ENCODE peak calls at places on chromosome 9, in seven cellular contexts. One of them, this sample, is unnamed.
A peak's percentile ranks its signal among the peaks of the same experiment; 100 is the strongest.

GRCh38 chr9:4299006-4299795 is 667 bp downstream of the GLIS3 start:
- ATAC-seq in A549: peak; percentile 6
- ATAC-seq in right lobe of liver: peak; percentile 3
- ATAC-seq in heart left ventricle: peak; percentile 3
- ATAC-seq in body of pancreas: peak; percentile 5
- ATAC-seq in HCT116: peak; percentile 8
- ATAC-seq in HepG2: peak; percentile 15
- ATAC-seq in this sample: no peak

GRCh38 chr9:7094052-7094451 is 336.3 kb downstream of the KDM4C start:
- ATAC-seq in heart left ventricle: peak; percentile 55
- ATAC-seq in HCT116: peak; percentile 75
- ATAC-seq in A549: peak; percentile 83
- ATAC-seq in HepG2: peak; percentile 85
- ATAC-seq in body of pancreas: no peak
- ATAC-seq in right lobe of liver: no peak
- ATAC-seq in this sample: no peak

GRCh38 chr9:90025816-90026215 is 421.0 kb downstream of the GADD45G start:
- ATAC-seq in A549: peak; percentile 89
- ATAC-seq in HepG2: no peak
- ATAC-seq in right lobe of liver: no peak
- ATAC-seq in heart left ventricle: no peak
- ATAC-seq in body of pancreas: no peak
- ATAC-seq in HCT116: no peak
- ATAC-seq in this sample: no peak

GRCh38 chr9:6501526-6502210 is 88.7 kb downstream of the UHRF2 start:
- ATAC-seq in right lobe of liver: peak; percentile 97
- ATAC-seq in HCT116: no peak
- ATAC-seq in A549: no peak
- ATAC-seq in HepG2: no peak
- ATAC-seq in heart left ventricle: no peak
- ATAC-seq in body of pancreas: no peak
- ATAC-seq in this sample: no peak

GRCh38 chr9:89036383-89036782 is 45.1 kb downstream of the S1PR3 start:
- ATAC-seq in body of pancreas: no peak
- ATAC-seq in A549: no peak
- ATAC-seq in right lobe of liver: no peak
- ATAC-seq in HepG2: no peak
- ATAC-seq in heart left ventricle: peak; percentile 19
- ATAC-seq in HCT116: no peak
- ATAC-seq in this sample: no peak

GRCh38 chr9:84642618-84643017 is 26.9 kb upstream of the NTRK2 start:
- ATAC-seq in A549: no peak
- ATAC-seq in heart left ventricle: no peak
- ATAC-seq in body of pancreas: no peak
- ATAC-seq in HCT116: no peak
- ATAC-seq in HepG2: no peak
- ATAC-seq in right lobe of liver: no peak
- ATAC-seq in this sample: no peak

GRCh38 chr9:91222457-91222856 is 139.3 kb downstream of the AUH start:
- ATAC-seq in body of pancreas: no peak
- ATAC-seq in HepG2: no peak
- ATAC-seq in heart left ventricle: peak; percentile 71
- ATAC-seq in right lobe of liver: no peak
- ATAC-seq in HCT116: no peak
- ATAC-seq in A549: no peak
- ATAC-seq in this sample: no peak

GRCh38 chr9:31168161-31168560 is 1216.3 kb upstream of the ACO1 start:
- ATAC-seq in heart left ventricle: no peak
- ATAC-seq in HCT116: no peak
- ATAC-seq in A549: no peak
- ATAC-seq in right lobe of liver: no peak
- ATAC-seq in body of pancreas: no peak
- ATAC-seq in HepG2: no peak
- ATAC-seq in this sample: no peak

GRCh38 chr9:27413507-27414214 is 110.4 kb upstream of the IFNK start:
- ATAC-seq in HepG2: no peak
- ATAC-seq in HCT116: no peak
- ATAC-seq in heart left ventricle: no peak
- ATAC-seq in body of pancreas: peak; percentile 24
- ATAC-seq in A549: no peak
- ATAC-seq in right lobe of liver: peak; percentile 71
- ATAC-seq in this sample: peak; percentile 62

GRCh38 chr9:36985769-36986547 is 48.1 kb downstream of the PAX5 start:
- ATAC-seq in HCT116: no peak
- ATAC-seq in right lobe of liver: no peak
- ATAC-seq in heart left ventricle: no peak
- ATAC-seq in A549: no peak
- ATAC-seq in body of pancreas: no peak
- ATAC-seq in HepG2: no peak
- ATAC-seq in this sample: no peak

GRCh38 chr9:13267743-13268142 is 11.7 kb downstream of the MPDZ start:
- ATAC-seq in A549: peak; percentile 58
- ATAC-seq in right lobe of liver: peak; percentile 85
- ATAC-seq in heart left ventricle: peak; percentile 46
- ATAC-seq in HCT116: no peak
- ATAC-seq in body of pancreas: no peak
- ATAC-seq in HepG2: no peak
- ATAC-seq in this sample: no peak

GRCh38 chr9:107989544-107989943 is 500.0 kb upstream of the KLF4 start:
- ATAC-seq in HepG2: no peak
- ATAC-seq in HCT116: no peak
- ATAC-seq in right lobe of liver: peak; percentile 89
- ATAC-seq in A549: no peak
- ATAC-seq in body of pancreas: no peak
- ATAC-seq in heart left ventricle: peak; percentile 68
- ATAC-seq in this sample: peak; percentile 87

GRCh38 chr9:91659529-91660294 is 236.1 kb upstream of the NFIL3 start:
- ATAC-seq in right lobe of liver: peak; percentile 30
- ATAC-seq in body of pancreas: no peak
- ATAC-seq in heart left ventricle: no peak
- ATAC-seq in HepG2: peak; percentile 93
- ATAC-seq in A549: peak; percentile 93
- ATAC-seq in HCT116: peak; percentile 99
- ATAC-seq in this sample: no peak

GRCh38 chr9:81814794-81815464 is 113.3 kb upstream of the SPATA31D4 start:
- ATAC-seq in HepG2: peak; percentile 77
- ATAC-seq in heart left ventricle: no peak
- ATAC-seq in A549: no peak
- ATAC-seq in right lobe of liver: peak; percentile 37
- ATAC-seq in HCT116: no peak
- ATAC-seq in body of pancreas: peak; percentile 64
- ATAC-seq in this sample: no peak

GRCh38 chr9:98921740-98922139 is 22.0 kb upstream of the COL15A1 start:
- ATAC-seq in HepG2: no peak
- ATAC-seq in HCT116: no peak
- ATAC-seq in heart left ventricle: no peak
- ATAC-seq in right lobe of liver: no peak
- ATAC-seq in A549: no peak
- ATAC-seq in body of pancreas: no peak
- ATAC-seq in this sample: no peak

GRCh38 chr9:135439916-135440315 is 39.7 kb upstream of the PPP1R26 start:
- ATAC-seq in heart left ventricle: no peak
- ATAC-seq in body of pancreas: no peak
- ATAC-seq in right lobe of liver: no peak
- ATAC-seq in A549: no peak
- ATAC-seq in HCT116: no peak
- ATAC-seq in HepG2: no peak
- ATAC-seq in this sample: no peak

GRCh38 chr9:97857603-97858392 is 4.8 kb downstream of the FOXE1 start:
- ATAC-seq in body of pancreas: no peak
- ATAC-seq in HepG2: peak; percentile 18
- ATAC-seq in right lobe of liver: no peak
- ATAC-seq in A549: no peak
- ATAC-seq in HCT116: no peak
- ATAC-seq in heart left ventricle: no peak
- ATAC-seq in this sample: no peak

GRCh38 chr9:36461341-36461740 is 61.3 kb upstream of the RNF38 start:
- ATAC-seq in HepG2: no peak
- ATAC-seq in HCT116: no peak
- ATAC-seq in right lobe of liver: no peak
- ATAC-seq in A549: no peak
- ATAC-seq in body of pancreas: no peak
- ATAC-seq in heart left ventricle: no peak
- ATAC-seq in this sample: no peak

GRCh38 chr9:69265891-69266290 is 59.1 kb upstream of the ENTREP1 start:
- ATAC-seq in right lobe of liver: peak; percentile 25
- ATAC-seq in A549: no peak
- ATAC-seq in body of pancreas: no peak
- ATAC-seq in HCT116: no peak
- ATAC-seq in heart left ventricle: no peak
- ATAC-seq in HepG2: no peak
- ATAC-seq in this sample: no peak

GRCh38 chr9:94879230-94879629 is 152.7 kb downstream of the AOPEP start:
- ATAC-seq in right lobe of liver: no peak
- ATAC-seq in A549: no peak
- ATAC-seq in HepG2: no peak
- ATAC-seq in heart left ventricle: no peak
- ATAC-seq in body of pancreas: no peak
- ATAC-seq in HCT116: no peak
- ATAC-seq in this sample: no peak

GRCh38 chr9:38662763-38663593 is 42.6 kb upstream of the ANKRD18A start:
- ATAC-seq in A549: peak; percentile 54
- ATAC-seq in body of pancreas: no peak
- ATAC-seq in heart left ventricle: no peak
- ATAC-seq in HCT116: no peak
- ATAC-seq in right lobe of liver: no peak
- ATAC-seq in HepG2: no peak
- ATAC-seq in this sample: no peak

GRCh38 chr9:21381752-21382339 is 3.4 kb downstream of the IFNA2 start:
- ATAC-seq in body of pancreas: no peak
- ATAC-seq in HepG2: peak; percentile 66
- ATAC-seq in HCT116: no peak
- ATAC-seq in heart left ventricle: no peak
- ATAC-seq in A549: peak; percentile 62
- ATAC-seq in right lobe of liver: peak; percentile 40
- ATAC-seq in this sample: no peak

GRCh38 chr9:99050292-99050911 is 54.5 kb upstream of the TGFBR1 start:
- ATAC-seq in HCT116: no peak
- ATAC-seq in right lobe of liver: no peak
- ATAC-seq in body of pancreas: no peak
- ATAC-seq in A549: peak; percentile 74
- ATAC-seq in heart left ventricle: peak; percentile 8
- ATAC-seq in HepG2: peak; percentile 74
- ATAC-seq in this sample: no peak

GRCh38 chr9:86586144-86586494 is 231.9 kb upstream of the TUT7 start:
- ATAC-seq in right lobe of liver: no peak
- ATAC-seq in A549: no peak
- ATAC-seq in body of pancreas: peak; percentile 12
- ATAC-seq in HCT116: no peak
- ATAC-seq in HepG2: no peak
- ATAC-seq in heart left ventricle: no peak
- ATAC-seq in this sample: no peak

GRCh38 chr9:114282507-114282906 is 40.4 kb upstream of the ORM1 start:
- ATAC-seq in heart left ventricle: no peak
- ATAC-seq in right lobe of liver: no peak
- ATAC-seq in A549: no peak
- ATAC-seq in HepG2: no peak
- ATAC-seq in body of pancreas: no peak
- ATAC-seq in HCT116: no peak
- ATAC-seq in this sample: no peak

GRCh38 chr9:7298123-7298522 is 501.5 kb downstream of the DMAC1 start:
- ATAC-seq in HepG2: no peak
- ATAC-seq in body of pancreas: no peak
- ATAC-seq in right lobe of liver: no peak
- ATAC-seq in heart left ventricle: no peak
- ATAC-seq in HCT116: no peak
- ATAC-seq in A549: no peak
- ATAC-seq in this sample: no peak

GRCh38 chr9:129898205-129898604 is 62.9 kb downstream of the USP20 start:
- ATAC-seq in body of pancreas: no peak
- ATAC-seq in heart left ventricle: peak; percentile 46
- ATAC-seq in A549: peak; percentile 62
- ATAC-seq in HCT116: peak; percentile 59
- ATAC-seq in HepG2: no peak
- ATAC-seq in right lobe of liver: peak; percentile 39
- ATAC-seq in this sample: peak; percentile 50
- TF ChIP-seq POLR2A in body of pancreas: no peak
- TF ChIP-seq POLR2A in heart left ventricle: no peak
- TF ChIP-seq POLR2A in A549: no peak
- TF ChIP-seq POLR2A in HCT116: no peak
- TF ChIP-seq POLR2A in HepG2: no peak
- TF ChIP-seq POLR2A in right lobe of liver: no peak
- TF ChIP-seq POLR2A in this sample: no peak

GRCh38 chr9:124350485-124351263 is 64.6 kb downstream of the PSMB7 start:
- ATAC-seq in HepG2: peak; percentile 40
- ATAC-seq in A549: no peak
- ATAC-seq in right lobe of liver: peak; percentile 58
- ATAC-seq in body of pancreas: no peak
- ATAC-seq in HCT116: no peak
- ATAC-seq in heart left ventricle: no peak
- ATAC-seq in this sample: no peak
- TF ChIP-seq POLR2A in HepG2: peak; percentile 48
- TF ChIP-seq POLR2A in A549: no peak
- TF ChIP-seq POLR2A in right lobe of liver: no peak
- TF ChIP-seq POLR2A in body of pancreas: no peak
- TF ChIP-seq POLR2A in HCT116: no peak
- TF ChIP-seq POLR2A in heart left ventricle: no peak
- TF ChIP-seq POLR2A in this sample: no peak

GRCh38 chr9:134323741-134324358 is 2.4 kb upstream of the RXRA start:
- ATAC-seq in heart left ventricle: peak; percentile 10
- ATAC-seq in body of pancreas: no peak
- ATAC-seq in HCT116: peak; percentile 37
- ATAC-seq in right lobe of liver: peak; percentile 56
- ATAC-seq in HepG2: no peak
- ATAC-seq in A549: no peak
- ATAC-seq in this sample: no peak

GRCh38 chr9:134325813-134326753 is at the start of gene RXRA:
- ATAC-seq in right lobe of liver: peak; percentile 43
- ATAC-seq in HCT116: peak; percentile 59
- ATAC-seq in body of pancreas: peak; percentile 78
- ATAC-seq in A549: peak; percentile 64
- ATAC-seq in HepG2: peak; percentile 6
- ATAC-seq in heart left ventricle: peak; percentile 72
- ATAC-seq in this sample: peak; percentile 77

GRCh38 chr9:134324359-134325095 is 1.7 kb upstream of the RXRA start:
- ATAC-seq in HCT116: peak; percentile 8
- ATAC-seq in A549: no peak
- ATAC-seq in HepG2: no peak
- ATAC-seq in heart left ventricle: no peak
- ATAC-seq in right lobe of liver: peak; percentile 1
- ATAC-seq in body of pancreas: no peak
- ATAC-seq in this sample: no peak

GRCh38 chr9:134326754-134327526 is 685 bp downstream of the RXRA start:
- ATAC-seq in A549: peak; percentile 44
- ATAC-seq in heart left ventricle: no peak
- ATAC-seq in HCT116: peak; percentile 12
- ATAC-seq in body of pancreas: no peak
- ATAC-seq in right lobe of liver: no peak
- ATAC-seq in HepG2: no peak
- ATAC-seq in this sample: no peak

GRCh38 chr9:134325096-134325812 is 1.0 kb upstream of the RXRA start:
- ATAC-seq in body of pancreas: peak; percentile 39
- ATAC-seq in HepG2: no peak
- ATAC-seq in heart left ventricle: peak; percentile 4
- ATAC-seq in A549: peak; percentile 35
- ATAC-seq in HCT116: peak; percentile 23
- ATAC-seq in right lobe of liver: peak; percentile 8
- ATAC-seq in this sample: peak; percentile 17
- TF ChIP-seq POLR2A in body of pancreas: no peak
- TF ChIP-seq POLR2A in HepG2: no peak
- TF ChIP-seq POLR2A in heart left ventricle: no peak
- TF ChIP-seq POLR2A in A549: no peak
- TF ChIP-seq POLR2A in HCT116: no peak
- TF ChIP-seq POLR2A in right lobe of liver: no peak
- TF ChIP-seq POLR2A in this sample: no peak

GRCh38 chr9:131288217-131288616 is 1.3 kb upstream of the PLPP7 start:
- ATAC-seq in A549: no peak
- ATAC-seq in body of pancreas: no peak
- ATAC-seq in right lobe of liver: no peak
- ATAC-seq in HCT116: no peak
- ATAC-seq in HepG2: no peak
- ATAC-seq in heart left ventricle: no peak
- ATAC-seq in this sample: no peak
- TF ChIP-seq POLR2A in A549: no peak
- TF ChIP-seq POLR2A in body of pancreas: no peak
- TF ChIP-seq POLR2A in right lobe of liver: no peak
- TF ChIP-seq POLR2A in HCT116: no peak
- TF ChIP-seq POLR2A in HepG2: no peak
- TF ChIP-seq POLR2A in heart left ventricle: no peak
- TF ChIP-seq POLR2A in this sample: no peak

This sample was measured in gastroesophageal sphincter.